ENCODE peak calls at places on chromosomes 2 and 18, in seven cellular contexts. L is omental fat pad; G is CD8-positive, alpha-beta T cell; J is GM12865; W is PC-9; A is sigmoid colon; I is adrenal gland. H is an unnamed sample.

GRCh38 chr18:49081511-49082146 is 130.9 kb upstream of the SMAD7 start:
- DNase-seq in J (peak; percentile 30), I (no peak), A (no peak), L (no peak), W (no peak), G (no peak), H (peak; percentile 47)

GRCh38 chr2:235605306-235605998 is 111.6 kb downstream of the AGAP1 start:
- DNase-seq in W (no peak), A (peak; percentile 94), I (peak; percentile 91), G (no peak), L (peak; percentile 72), J (no peak), H (no peak)

GRCh38 chr18:44321868-44322590 is 358.7 kb upstream of the SETBP1 start:
- DNase-seq in I (no peak), A (no peak), L (no peak), G (no peak), W (no peak), J (no peak), H (no peak)

GRCh38 chr18:46310258-46310657 is 206.1 kb downstream of the HAUS1 start:
- DNase-seq in I (no peak), J (no peak), A (no peak), W (no peak), G (no peak), L (no peak), H (no peak)

GRCh38 chr2:231666171-231667095 is 41.9 kb upstream of the PTMA start:
- DNase-seq in G (no peak), A (peak; percentile 99), J (peak; percentile 96), W (peak; percentile 97), L (peak; percentile 50), I (peak; percentile 95), H (peak; percentile 85)

GRCh38 chr2:176188218-176188968 is at the start of gene HOXD1:
- DNase-seq in J (no peak), G (no peak), I (no peak), W (no peak), A (no peak), L (no peak), H (peak; percentile 65)

GRCh38 chr2:118148809-118149208 is 60.5 kb downstream of the INSIG2 start:
- DNase-seq in J (no peak), I (no peak), W (no peak), L (no peak), A (no peak), G (no peak), H (no peak)

GRCh38 chr2:96156011-96156820 is 11.0 kb upstream of the DUSP2 start:
- DNase-seq in G (no peak), L (no peak), W (no peak), I (no peak), A (peak; percentile 30), J (peak; percentile 61), H (peak; percentile 44)

GRCh38 chr2:240412975-240413812 is 22.3 kb upstream of the GPC1 start:
- DNase-seq in A (peak; percentile 56), W (no peak), L (no peak), I (no peak), J (no peak), G (no peak), H (no peak)

GRCh38 chr2:85878719-85879390 is 9.9 kb downstream of the ST3GAL5 start:
- DNase-seq in J (no peak), L (no peak), I (peak; percentile 46), A (no peak), W (no peak), G (peak; percentile 44), H (no peak)

GRCh38 chr2:59680863-59681262 is 872.6 kb downstream of the BCL11A start:
- DNase-seq in J (no peak), L (no peak), G (no peak), I (no peak), A (no peak), W (no peak), H (no peak)

GRCh38 chr18:2905802-2906521 is 59.2 kb downstream of the EMILIN2 start:
- DNase-seq in G (peak; percentile 60), W (no peak), L (no peak), I (peak; percentile 73), A (peak; percentile 85), J (peak; percentile 66), H (peak; percentile 81)

GRCh38 chr2:171723724-171724683 is 36.7 kb downstream of the DYNC1I2 start:
- DNase-seq in J (no peak), L (no peak), A (no peak), I (no peak), W (no peak), G (no peak), H (no peak)

GRCh38 chr18:44149706-44150105 is 531.0 kb upstream of the SETBP1 start:
- DNase-seq in I (no peak), L (no peak), J (no peak), W (peak; percentile 4), A (no peak), G (no peak), H (no peak)

GRCh38 chr2:14016289-14016955 is 616.1 kb upstream of the LRATD1 start:
- DNase-seq in I (no peak), A (no peak), J (no peak), W (no peak), L (no peak), G (no peak), H (no peak)

GRCh38 chr2:101725515-101726192 is 28.1 kb downstream of the MAP4K4 start:
- DNase-seq in W (no peak), J (peak; percentile 45), A (no peak), L (no peak), G (no peak), I (no peak), H (no peak)
- TF ChIP-seq CTCF in W (no peak), J (peak; percentile 32), A (no peak), L (no peak), G (peak; percentile 39), I (no peak), H (no peak)

DNA sequence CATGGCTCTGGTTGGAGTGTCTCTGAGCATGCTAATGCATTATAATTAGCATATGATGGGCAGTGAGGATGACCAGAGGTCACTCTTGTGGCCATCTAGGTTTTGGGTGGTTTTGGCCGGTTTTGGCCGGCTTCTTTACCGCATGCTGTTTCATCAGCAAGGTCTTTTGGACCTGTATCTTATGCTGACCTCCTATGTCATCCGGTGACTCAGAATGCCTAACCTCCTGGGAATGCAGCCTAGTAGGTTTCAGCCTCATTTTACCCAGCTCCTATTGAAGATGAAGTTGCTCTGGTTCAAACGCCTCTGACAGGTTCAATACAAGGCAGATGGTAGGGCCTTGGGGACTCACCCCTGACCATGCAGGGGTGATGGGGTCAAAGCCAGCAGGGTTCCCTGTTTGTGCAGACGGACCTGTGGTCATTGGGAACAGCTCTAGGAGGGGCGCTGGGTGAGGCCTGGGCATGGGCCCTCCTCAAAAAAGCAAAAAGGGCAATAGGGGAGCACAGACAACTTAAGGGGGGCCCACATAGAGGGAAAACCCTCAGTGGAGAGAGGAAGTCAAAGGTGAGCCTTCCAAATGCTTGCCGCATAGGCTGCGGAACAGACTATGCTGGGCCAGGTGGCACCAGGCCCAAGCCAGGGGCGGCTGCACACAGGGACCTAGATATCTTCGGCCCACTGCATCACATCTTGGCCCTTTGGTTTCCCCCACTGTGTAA is 251.1 kb upstream of the RAB6C start:
- DNase-seq in W (no peak), I (no peak), G (no peak), J (no peak), L (no peak), A (no peak), H (no peak)
- TF ChIP-seq CTCF in W (no peak), I (no peak), G (no peak), J (no peak), L (no peak), A (no peak), H (no peak)

GRCh38 chr2:53442783-53443182 is 324.8 kb upstream of the CHAC2 start:
- DNase-seq in W (peak; percentile 28), I (no peak), L (no peak), G (no peak), A (no peak), J (no peak), H (no peak)
- TF ChIP-seq CTCF in W (no peak), I (no peak), L (no peak), G (no peak), A (no peak), J (no peak), H (no peak)

GRCh38 chr2:237604391-237604790 is 13.9 kb upstream of the RAB17 start:
- DNase-seq in A (no peak), W (no peak), G (no peak), J (no peak), L (no peak), I (no peak), H (no peak)

GRCh38 chr2:237603049-237603717 is 12.6 kb upstream of the RAB17 start:
- DNase-seq in J (no peak), L (no peak), W (no peak), A (no peak), G (no peak), I (no peak), H (no peak)

GRCh38 chr2:237603718-237604362 is 13.3 kb upstream of the RAB17 start:
- DNase-seq in G (peak; percentile 65), W (no peak), L (no peak), I (peak; percentile 80), A (no peak), J (peak; percentile 52), H (peak; percentile 66)

GRCh38 chr2:237602409-237602808 is 11.9 kb upstream of the RAB17 start:
- DNase-seq in A (no peak), W (no peak), G (no peak), I (no peak), L (no peak), J (no peak), H (no peak)

DNA sequence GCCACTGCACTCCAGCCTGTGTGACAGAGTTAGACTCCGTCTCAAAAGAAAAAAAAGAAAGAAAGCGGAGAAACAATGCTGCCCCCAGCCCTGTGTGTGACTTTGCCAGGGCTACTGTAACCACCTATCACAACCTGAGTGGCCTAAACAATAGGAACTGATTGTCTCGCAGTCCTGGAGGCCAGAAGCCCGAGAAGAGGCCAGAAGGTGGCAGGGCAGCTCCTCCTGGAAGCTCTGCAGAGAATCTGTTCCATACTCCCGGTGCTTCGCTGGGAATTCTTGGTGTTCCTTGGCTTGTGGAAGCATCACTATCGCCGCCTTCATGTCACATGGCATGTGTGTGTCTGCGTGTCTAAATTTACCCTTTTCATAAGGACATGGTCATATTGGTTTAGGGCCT is 14.4 kb upstream of the RAB17 start:
- DNase-seq in G (no peak), I (no peak), L (no peak), J (no peak), A (no peak), W (peak; percentile 44), H (no peak)
- TF ChIP-seq CTCF in G (no peak), I (no peak), L (no peak), J (peak; percentile 7), A (peak; percentile 8), W (peak; percentile 57), H (peak; percentile 9)

GRCh38 chr2:110099036-110099420 is 16.6 kb downstream of the MALL start:
- DNase-seq in W (no peak), A (no peak), I (peak; percentile 46), G (no peak), J (no peak), L (no peak), H (no peak)

GRCh38 chr2:110101911-110102774 is 13.5 kb downstream of the MALL start:
- DNase-seq in I (peak; percentile 49), J (no peak), G (peak; percentile 27), L (no peak), W (no peak), A (no peak), H (no peak)

GRCh38 chr2:110103060-110103961 is 12.3 kb downstream of the MALL start:
- DNase-seq in W (no peak), I (peak; percentile 40), G (peak; percentile 41), L (no peak), A (no peak), J (no peak), H (no peak)

GRCh38 chr2:110099471-110100225 is 16.0 kb downstream of the MALL start:
- DNase-seq in J (no peak), A (no peak), L (no peak), G (peak; percentile 39), W (no peak), I (peak; percentile 47), H (no peak)

GRCh38 chr2:110101280-110101844 is 14.3 kb downstream of the MALL start:
- DNase-seq in I (peak; percentile 97), W (peak; percentile 98), G (peak; percentile 44), J (no peak), L (peak; percentile 96), A (peak; percentile 92), H (no peak)
- TF ChIP-seq CTCF in I (no peak), W (no peak), G (no peak), J (no peak), L (no peak), A (no peak), H (no peak)

H was measured in GM13976.